ENCODE peak calls at places on chromosome 17, in six cellular contexts. J, G, E, P, X and R are unnamed samples.

GRCh38 chr17:76008208-76008607 is 7.6 kb downstream of the CDK3 start:
- DNase-seq in P (no peak), E (no peak), J (no peak), X (no peak), G (no peak), R (no peak)

GRCh38 chr17:55295411-55296170 is 30.8 kb downstream of the HLF start:
- DNase-seq in J (peak; percentile 65), E (peak; percentile 59), G (no peak), X (peak; percentile 71), P (no peak), R (peak; percentile 66)

GRCh38 chr17:74840989-74841666 is 18.6 kb downstream of the GRIN2C start:
- DNase-seq in E (peak; percentile 51), P (no peak), X (peak; percentile 53), J (peak; percentile 55), G (no peak), R (peak; percentile 49)

GRCh38 chr17:37299257-37299985 is 76.4 kb upstream of the C17orf78 start:
- DNase-seq in X (no peak), E (peak; percentile 72), J (no peak), G (no peak), P (no peak), R (peak; percentile 26)

GRCh38 chr17:79628861-79629547 is 18.2 kb upstream of the RBFOX3 start:
- DNase-seq in E (peak; percentile 31), X (no peak), J (peak; percentile 1), G (no peak), P (no peak), R (no peak)

GRCh38 chr17:38750312-38751121 is 2.0 kb upstream of the PSMB3 start:
- DNase-seq in G (no peak), X (peak; percentile 72), J (no peak), E (peak; percentile 75), P (no peak), R (no peak)

GRCh38 chr17:81259058-81259605 is 20.0 kb downstream of the NDUFAF8 start:
- DNase-seq in G (no peak), J (no peak), X (no peak), P (no peak), E (no peak), R (no peak)

GRCh38 chr17:21551081-21551881 is 141.0 kb upstream of the KCNJ18 start:
- DNase-seq in E (no peak), J (peak; percentile 85), P (peak; percentile 32), G (peak; percentile 63), X (peak; percentile 67), R (peak; percentile 86)

GRCh38 chr17:40810505-40810904 is 10.7 kb upstream of the KRT28 start:
- DNase-seq in G (no peak), P (no peak), X (no peak), E (no peak), J (no peak), R (peak; percentile 8)

GRCh38 chr17:5672815-5673430 is 88.6 kb upstream of the NLRP1 start:
- DNase-seq in G (no peak), X (peak; percentile 11), J (no peak), E (no peak), P (no peak), R (no peak)

GRCh38 chr17:27746881-27747280 is 53.4 kb downstream of the NOS2 start:
- DNase-seq in G (no peak), E (no peak), X (no peak), P (no peak), J (no peak), R (no peak)

GRCh38 chr17:68805609-68806008 is 149.6 kb downstream of the ABCA8 start:
- DNase-seq in P (no peak), J (no peak), X (no peak), E (no peak), G (no peak), R (no peak)

GRCh38 chr17:57555636-57556175 is 189.4 kb downstream of the CCDC182 start:
- DNase-seq in P (no peak), J (no peak), E (no peak), X (no peak), G (no peak), R (no peak)

GRCh38 chr17:46848534-46848933 is 2.8 kb upstream of the WNT9B start:
- DNase-seq in G (no peak), J (no peak), X (no peak), P (no peak), E (no peak), R (no peak)

GRCh38 chr17:64118452-64118979 is 11.4 kb downstream of the ERN1 start:
- DNase-seq in P (no peak), J (peak; percentile 43), X (peak; percentile 67), E (no peak), G (no peak), R (peak; percentile 66)

GRCh38 chr17:80888276-80889160 is 103.1 kb upstream of the CHMP6 start:
- DNase-seq in E (no peak), J (no peak), X (no peak), P (no peak), G (no peak), R (no peak)

GRCh38 chr17:42221886-42222745 is 27.8 kb upstream of the GHDC start:
- DNase-seq in J (no peak), E (peak; percentile 71), P (no peak), G (no peak), X (peak; percentile 80), R (peak; percentile 81)

GRCh38 chr17:70539172-70539924 is 370.0 kb downstream of the KCNJ2 start:
- DNase-seq in P (no peak), E (no peak), G (no peak), X (no peak), J (no peak), R (no peak)

GRCh38 chr17:76241205-76241539 is 879 bp upstream of the RNF157 start:
- DNase-seq in X (no peak), J (peak; percentile 49), P (no peak), G (no peak), E (no peak), R (no peak)

GRCh38 chr17:49836111-49837030 is 11.5 kb downstream of the TAC4 start:
- DNase-seq in J (peak; percentile 15), E (no peak), X (no peak), P (no peak), G (peak; percentile 13), R (peak; percentile 87)

GRCh38 chr17:48954300-48954755 is 9.7 kb upstream of the SNF8 start:
- DNase-seq in X (peak; percentile 83), J (no peak), G (no peak), E (peak; percentile 75), P (no peak), R (peak; percentile 77)

GRCh38 chr17:66620528-66620927 is 214.4 kb upstream of the CACNG5 start:
- DNase-seq in P (no peak), G (no peak), E (no peak), X (peak; percentile 32), J (no peak), R (no peak)

GRCh38 chr17:82328141-82328993 is 5.2 kb downstream of the SECTM1 start:
- DNase-seq in X (no peak), J (no peak), G (no peak), E (no peak), P (no peak), R (no peak)

GRCh38 chr17:27491713-27492190 is 35.5 kb downstream of the KSR1 start:
- DNase-seq in J (no peak), E (peak; percentile 72), G (no peak), P (no peak), X (peak; percentile 94), R (no peak)

GRCh38 chr17:39701012-39701783 is 1.3 kb downstream of the ERBB2 start:
- DNase-seq in P (no peak), X (no peak), E (peak; percentile 30), G (no peak), J (no peak), R (no peak)

GRCh38 chr17:20156196-20157077 is 147.3 kb downstream of the SPECC1 start:
- DNase-seq in E (peak; percentile 80), X (peak; percentile 48), P (no peak), G (no peak), J (peak; percentile 59), R (peak; percentile 28)

GRCh38 chr17:39261286-39261685 is 35.5 kb upstream of the STAC2 start:
- DNase-seq in G (no peak), P (no peak), X (peak; percentile 77), J (no peak), E (peak; percentile 60), R (no peak)

GRCh38 chr17:72682597-72682996 is 409.9 kb downstream of the SLC39A11 start:
- DNase-seq in E (no peak), X (no peak), P (no peak), J (no peak), G (no peak), R (no peak)

GRCh38 chr17:82772026-82772425 is 20.2 kb downstream of the TBCD start:
- DNase-seq in J (no peak), G (peak; percentile 35), X (no peak), P (no peak), E (no peak), R (peak; percentile 81)

GRCh38 chr17:8914554-8914953 is 47.1 kb upstream of the PIK3R6 start:
- DNase-seq in J (no peak), E (no peak), P (no peak), X (no peak), G (no peak), R (no peak)
- H3K4me3 ChIP-seq in J (no peak overlapping the region), E (no peak overlapping the region), P (no peak overlapping the region), X (no peak overlapping the region), G (no peak overlapping the region), R (no peak overlapping the region)

DNA sequence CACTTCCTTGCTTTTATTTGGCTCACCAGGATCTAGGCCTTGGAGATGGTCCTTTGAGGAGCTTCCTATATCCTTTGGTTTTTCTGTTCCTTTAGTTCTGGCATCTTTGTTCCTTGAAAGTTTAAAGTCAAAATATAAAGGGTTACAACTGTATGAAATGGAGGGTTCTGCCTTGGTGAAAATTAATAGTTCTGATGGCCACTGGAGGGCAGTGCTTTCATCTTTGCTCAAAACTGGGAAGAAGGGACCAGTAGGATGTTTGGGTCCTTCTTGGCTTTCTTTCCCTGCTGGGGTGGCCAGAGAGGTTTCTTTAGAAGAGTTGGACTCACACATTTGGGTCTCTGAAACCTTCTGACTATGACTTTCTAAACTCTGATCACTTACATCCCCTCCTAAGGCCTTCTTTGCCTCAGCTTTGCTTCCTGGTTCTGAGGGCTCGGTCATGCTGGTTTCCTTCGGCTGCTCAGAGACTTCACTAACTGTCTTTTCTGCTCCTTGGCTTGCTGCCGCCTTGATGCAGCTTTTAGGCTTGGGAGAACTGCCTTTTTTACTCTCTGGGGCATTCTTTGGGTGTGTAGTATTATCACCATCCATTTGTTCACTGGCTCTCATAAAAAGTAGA is 10.9 kb upstream of the ITGA2B start:
- DNase-seq in J (no peak), E (peak; percentile 18), G (no peak), P (no peak), X (peak; percentile 45), R (peak; percentile 45)
- TF ChIP-seq CTCF in J (no peak), E (peak; percentile 61), G (peak; percentile 60), P (peak; percentile 59), X (peak; percentile 52), R (peak; percentile 55)

DNA sequence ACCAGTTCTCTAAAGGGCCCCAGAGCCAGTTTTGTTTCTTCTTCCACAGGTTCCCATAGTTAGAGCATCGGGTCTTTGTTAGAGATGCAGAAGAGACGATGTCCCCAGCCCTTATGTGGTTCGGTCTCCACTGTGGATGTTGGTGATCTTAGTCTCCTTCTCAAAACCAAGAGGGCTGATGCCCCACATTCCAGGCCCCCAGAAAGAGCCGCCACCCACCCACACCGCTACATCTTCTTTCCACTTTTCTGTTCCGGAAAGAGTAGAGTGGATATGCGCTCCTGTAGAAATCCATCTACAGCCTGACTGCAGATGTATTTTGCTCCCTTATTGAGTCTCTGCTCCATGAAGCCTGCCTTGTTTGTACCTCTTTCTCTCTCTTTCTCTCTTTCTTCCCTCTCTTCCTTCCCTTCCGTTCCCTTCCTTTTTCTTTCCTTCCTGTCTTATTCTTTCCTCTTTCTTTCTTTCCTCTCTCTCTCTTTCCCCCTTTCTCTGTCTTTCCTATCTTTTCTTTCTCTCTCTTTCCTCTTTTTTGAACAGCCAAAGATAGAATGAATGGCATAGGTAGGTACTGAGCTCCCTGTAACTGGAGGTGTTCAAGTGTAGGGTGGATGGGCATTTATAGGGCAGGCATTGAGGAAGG is 224.3 kb downstream of the SEC14L1 start:
- DNase-seq in G (no peak), P (no peak), X (no peak), E (no peak), J (peak; percentile 21), R (no peak)
- H3K4me3 ChIP-seq in G (no peak overlapping the region), P (no peak overlapping the region), X (no peak overlapping the region), E (no peak overlapping the region), J (no peak overlapping the region), R (no peak overlapping the region)

GRCh38 chr17:29593546-29594440 is 861 bp downstream of the ANKRD13B start:
- DNase-seq in X (peak; percentile 61), J (peak; percentile 53), E (peak; percentile 89), P (no peak), G (no peak), R (no peak)
- TF ChIP-seq CTCF in X (peak; percentile 57), J (no peak), E (peak; percentile 42), P (peak; percentile 10), G (peak; percentile 8), R (peak; percentile 12)